ENCODE peak calls at places on chromosomes 3 and 15, in eight cellular contexts. L is SW 1271, Q is vagina, K is NCI-H748 treated with DMSO at 0.1 percent for 48 hours, E is HEK293T, B is skeletal muscle cell, R is HT1080, Z is memory B cell. F is an unnamed sample.

GRCh38 chr3:49471856-49472495 is 1.9 kb downstream of the DAG1 start:
- DNase-seq in B (no peak), E (no peak), L (no peak), K (no peak), Q (no peak), R (no peak), Z (no peak), F (no peak)

GRCh38 chr3:84906065-84906464 is 52.7 kb upstream of the CADM2 start:
- DNase-seq in L (no peak), Q (no peak), Z (no peak), B (no peak), E (no peak), R (no peak), K (no peak), F (no peak)

GRCh38 chr3:101827211-101828174 is 21.8 kb upstream of the NFKBIZ start:
- DNase-seq in R (peak; percentile 75), L (peak; percentile 61), B (peak; percentile 53), K (no peak), Q (no peak), Z (peak; percentile 83), E (peak; percentile 58), F (no peak)

GRCh38 chr3:155605571-155605970 is 139.3 kb downstream of the PLCH1 start:
- DNase-seq in K (no peak), R (peak; percentile 20), L (no peak), B (no peak), Q (no peak), E (no peak), Z (no peak), F (no peak)

GRCh38 chr3:120450914-120451669 is at the start of gene FSTL1:
- DNase-seq in K (no peak), Z (no peak), E (peak; percentile 13), L (no peak), Q (no peak), B (no peak), R (no peak), F (no peak)

GRCh38 chr15:85024509-85025336 is 43.1 kb downstream of the PDE8A start:
- DNase-seq in Q (no peak), B (peak; percentile 24), K (no peak), L (no peak), E (no peak), R (peak; percentile 83), Z (no peak), F (no peak)

GRCh38 chr15:68420186-68420684 is 11.7 kb downstream of the ITGA11 start:
- DNase-seq in B (no peak), E (peak; percentile 15), K (no peak), R (no peak), Z (no peak), L (no peak), Q (peak; percentile 55), F (no peak)

GRCh38 chr3:169954142-169954756 is 12.4 kb upstream of the SEC62 start:
- DNase-seq in Q (no peak), K (no peak), B (no peak), L (no peak), E (no peak), Z (no peak), R (no peak), F (no peak)

GRCh38 chr3:150495149-150495548 is 51.1 kb downstream of the SERP1 start:
- DNase-seq in B (no peak), L (no peak), E (no peak), K (no peak), Z (no peak), Q (no peak), R (no peak), F (no peak)

GRCh38 chr3:143897558-143898305 is 49.5 kb upstream of the SLC9A9 start:
- DNase-seq in R (no peak), E (no peak), Z (no peak), B (no peak), K (peak; percentile 43), L (no peak), Q (no peak), F (no peak)

GRCh38 chr3:39559543-39559942 is 92.1 kb downstream of the MOBP start:
- DNase-seq in R (no peak), L (no peak), Z (no peak), E (no peak), B (no peak), Q (no peak), K (no peak), F (no peak)

GRCh38 chr15:42148808-42149492 is 7.5 kb downstream of the PLA2G4F start:
- DNase-seq in L (no peak), E (no peak), Q (no peak), B (no peak), K (no peak), R (no peak), Z (no peak), F (no peak)

GRCh38 chr3:51943451-51944391 is 1.6 kb downstream of the PARP3 start:
- DNase-seq in B (no peak), E (no peak), Q (no peak), K (no peak), Z (no peak), R (no peak), L (no peak), F (no peak)

GRCh38 chr3:106006001-106006400 is 137.2 kb upstream of the CBLB start:
- DNase-seq in Q (no peak), B (peak; percentile 91), K (no peak), Z (no peak), R (peak; percentile 92), E (no peak), L (no peak), F (peak; percentile 42)

GRCh38 chr3:10848261-10848660 is 32.2 kb downstream of the SLC6A11 start:
- DNase-seq in Q (no peak), R (no peak), K (no peak), L (no peak), Z (no peak), B (no peak), E (no peak), F (no peak)

GRCh38 chr3:112888388-112889085 is 41.9 kb upstream of the CD200R1L start:
- DNase-seq in E (no peak), R (no peak), Z (no peak), K (no peak), B (no peak), Q (no peak), L (no peak), F (no peak)

GRCh38 chr15:35061171-35062163 is 23.6 kb downstream of the NANOGP8 start:
- DNase-seq in Q (no peak), Z (no peak), L (no peak), E (no peak), B (no peak), R (no peak), K (no peak), F (no peak)

F was measured in GOT3.